ENCODE peak calls at places on chromosomes 11 and 22, in seven cellular contexts. One of them, this sample, is unnamed.

GRCh38 chr11:102791271-102792036 is 6.5 kb downstream of the MMP1 start:
- DNase-seq in HCT116: no peak
- DNase-seq in GM12878: no peak
- DNase-seq in HepG2: no peak
- DNase-seq in K562: no peak
- DNase-seq in SK-N-SH: no peak
- DNase-seq in H1: no peak
- DNase-seq in this sample: no peak

GRCh38 chr11:111469200-111469599 is 43.0 kb downstream of the BTG4 start:
- DNase-seq in HCT116: no peak
- DNase-seq in GM12878: no peak
- DNase-seq in HepG2: no peak
- DNase-seq in K562: no peak
- DNase-seq in SK-N-SH: no peak
- DNase-seq in H1: no peak
- DNase-seq in this sample: no peak

GRCh38 chr11:128603752-128604472 is 16.6 kb upstream of the ETS1 start:
- DNase-seq in HCT116: no peak
- DNase-seq in GM12878: peak; percentile 44
- DNase-seq in HepG2: no peak
- DNase-seq in K562: no peak
- DNase-seq in SK-N-SH: no peak
- DNase-seq in H1: no peak
- DNase-seq in this sample: no peak

GRCh38 chr22:26172389-26172990 is 3.2 kb downstream of the SEZ6L start:
- DNase-seq in HCT116: peak; percentile 24
- DNase-seq in GM12878: no peak
- DNase-seq in HepG2: peak; percentile 53
- DNase-seq in K562: peak; percentile 40
- DNase-seq in SK-N-SH: peak; percentile 61
- DNase-seq in H1: no peak
- DNase-seq in this sample: peak; percentile 26

GRCh38 chr11:43579171-43579918 is 101.2 kb upstream of the HSD17B12 start:
- DNase-seq in HCT116: no peak
- DNase-seq in GM12878: no peak
- DNase-seq in HepG2: no peak
- DNase-seq in K562: peak; percentile 57
- DNase-seq in SK-N-SH: peak; percentile 78
- DNase-seq in H1: no peak
- DNase-seq in this sample: peak; percentile 59

GRCh38 chr11:10648896-10649295 is 44.7 kb downstream of the IRAG1 start:
- DNase-seq in HCT116: no peak
- DNase-seq in GM12878: no peak
- DNase-seq in HepG2: no peak
- DNase-seq in K562: no peak
- DNase-seq in SK-N-SH: no peak
- DNase-seq in H1: no peak
- DNase-seq in this sample: no peak

GRCh38 chr11:92501346-92501745 is 276.7 kb downstream of the FAT3 start:
- DNase-seq in HCT116: no peak
- DNase-seq in GM12878: no peak
- DNase-seq in HepG2: no peak
- DNase-seq in K562: no peak
- DNase-seq in SK-N-SH: no peak
- DNase-seq in H1: no peak
- DNase-seq in this sample: no peak

GRCh38 chr22:43858156-43858895 is 4.0 kb downstream of the SULT4A1 start:
- DNase-seq in HCT116: no peak
- DNase-seq in GM12878: no peak
- DNase-seq in HepG2: no peak
- DNase-seq in K562: no peak
- DNase-seq in SK-N-SH: no peak
- DNase-seq in H1: no peak
- DNase-seq in this sample: no peak

GRCh38 chr11:10305964-10306918 is 1.4 kb downstream of the ADM start:
- DNase-seq in HCT116: no peak
- DNase-seq in GM12878: no peak
- DNase-seq in HepG2: no peak
- DNase-seq in K562: no peak
- DNase-seq in SK-N-SH: peak; percentile 64
- DNase-seq in H1: no peak
- DNase-seq in this sample: no peak

GRCh38 chr11:24900960-24901549 is 404.2 kb downstream of the LUZP2 start:
- DNase-seq in HCT116: no peak
- DNase-seq in GM12878: no peak
- DNase-seq in HepG2: no peak
- DNase-seq in K562: no peak
- DNase-seq in SK-N-SH: no peak
- DNase-seq in H1: no peak
- DNase-seq in this sample: no peak

GRCh38 chr11:73321342-73322110 is 13.4 kb downstream of the ARHGEF17 start:
- DNase-seq in HCT116: no peak
- DNase-seq in GM12878: no peak
- DNase-seq in HepG2: no peak
- DNase-seq in K562: no peak
- DNase-seq in SK-N-SH: peak; percentile 89
- DNase-seq in H1: no peak
- DNase-seq in this sample: no peak

GRCh38 chr11:66659785-66660184 is 17.9 kb downstream of the RBM4B start:
- DNase-seq in HCT116: no peak
- DNase-seq in GM12878: no peak
- DNase-seq in HepG2: no peak
- DNase-seq in K562: peak; percentile 49
- DNase-seq in SK-N-SH: no peak
- DNase-seq in H1: no peak
- DNase-seq in this sample: no peak

GRCh38 chr11:9249252-9249651 is 15.9 kb downstream of the DENND5A start:
- DNase-seq in HCT116: no peak
- DNase-seq in GM12878: no peak
- DNase-seq in HepG2: no peak
- DNase-seq in K562: no peak
- DNase-seq in SK-N-SH: no peak
- DNase-seq in H1: no peak
- DNase-seq in this sample: no peak

GRCh38 chr11:3905080-3905953 is 49.9 kb downstream of the STIM1 start:
- DNase-seq in HCT116: peak; percentile 34
- DNase-seq in GM12878: no peak
- DNase-seq in HepG2: peak; percentile 98
- DNase-seq in K562: peak; percentile 51
- DNase-seq in SK-N-SH: no peak
- DNase-seq in H1: no peak
- DNase-seq in this sample: peak; percentile 47

GRCh38 chr22:41857160-41857859 is 24.4 kb downstream of the SREBF2 start:
- DNase-seq in HCT116: peak; percentile 65
- DNase-seq in GM12878: peak; percentile 46
- DNase-seq in HepG2: peak; percentile 38
- DNase-seq in K562: peak; percentile 79
- DNase-seq in SK-N-SH: peak; percentile 46
- DNase-seq in H1: peak; percentile 43
- DNase-seq in this sample: no peak

GRCh38 chr11:34610324-34611041 is 10.4 kb upstream of the EHF start:
- DNase-seq in HCT116: no peak
- DNase-seq in GM12878: no peak
- DNase-seq in HepG2: no peak
- DNase-seq in K562: no peak
- DNase-seq in SK-N-SH: no peak
- DNase-seq in H1: no peak
- DNase-seq in this sample: peak; percentile 60

GRCh38 chr22:33770723-33771122 is 149.6 kb downstream of the LARGE1 start:
- DNase-seq in HCT116: no peak
- DNase-seq in GM12878: no peak
- DNase-seq in HepG2: no peak
- DNase-seq in K562: no peak
- DNase-seq in SK-N-SH: no peak
- DNase-seq in H1: no peak
- DNase-seq in this sample: no peak

GRCh38 chr11:58919561-58919960 is 19.7 kb upstream of the GLYATL1 start:
- DNase-seq in HCT116: no peak
- DNase-seq in GM12878: no peak
- DNase-seq in HepG2: no peak
- DNase-seq in K562: no peak
- DNase-seq in SK-N-SH: no peak
- DNase-seq in H1: no peak
- DNase-seq in this sample: no peak

GRCh38 chr11:12677131-12677530 is 2.9 kb downstream of the TEAD1 start:
- DNase-seq in HCT116: no peak
- DNase-seq in GM12878: no peak
- DNase-seq in HepG2: no peak
- DNase-seq in K562: no peak
- DNase-seq in SK-N-SH: peak; percentile 57
- DNase-seq in H1: no peak
- DNase-seq in this sample: no peak

DNA sequence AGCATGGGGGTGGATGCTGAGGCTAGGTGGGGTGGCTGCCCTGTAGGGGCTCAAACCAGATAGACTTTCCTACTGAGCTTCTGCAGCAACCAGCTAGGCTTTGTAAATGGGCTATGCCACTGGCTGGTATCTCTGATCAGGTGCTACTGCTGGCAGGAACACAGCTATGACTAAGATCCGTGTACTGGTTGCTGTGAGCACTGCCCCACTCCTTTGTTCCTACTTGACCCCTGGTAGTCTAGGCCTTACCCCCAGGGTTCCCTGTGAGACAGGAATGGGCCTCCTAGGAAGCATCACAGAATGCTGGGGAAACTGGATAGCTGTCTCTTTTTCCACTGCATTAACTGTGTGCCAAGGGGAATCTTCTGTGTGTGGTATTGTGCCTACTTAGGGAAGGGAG is 58.4 kb upstream of the GAB2 start:
- DNase-seq in HCT116: no peak
- DNase-seq in GM12878: no peak
- DNase-seq in HepG2: no peak
- DNase-seq in K562: no peak
- DNase-seq in SK-N-SH: no peak
- DNase-seq in H1: no peak
- DNase-seq in this sample: peak; percentile 13
- TF ChIP-seq JUND in HCT116: no peak
- TF ChIP-seq JUND in GM12878: no peak
- TF ChIP-seq JUND in HepG2: no peak
- TF ChIP-seq JUND in K562: no peak
- TF ChIP-seq JUND in SK-N-SH: no peak
- TF ChIP-seq JUND in H1: no peak
- TF ChIP-seq JUND in this sample: no peak

GRCh38 chr11:47507868-47508594 is 44.9 kb downstream of the CELF1 start:
- DNase-seq in HCT116: no peak
- DNase-seq in GM12878: no peak
- DNase-seq in HepG2: no peak
- DNase-seq in K562: no peak
- DNase-seq in SK-N-SH: no peak
- DNase-seq in H1: no peak
- DNase-seq in this sample: no peak

GRCh38 chr11:47504910-47505309 is 48.0 kb downstream of the CELF1 start:
- DNase-seq in HCT116: no peak
- DNase-seq in GM12878: no peak
- DNase-seq in HepG2: no peak
- DNase-seq in K562: no peak
- DNase-seq in SK-N-SH: no peak
- DNase-seq in H1: no peak
- DNase-seq in this sample: no peak

GRCh38 chr11:47507016-47507631 is 45.8 kb downstream of the CELF1 start:
- DNase-seq in HCT116: no peak
- DNase-seq in GM12878: peak; percentile 50
- DNase-seq in HepG2: no peak
- DNase-seq in K562: no peak
- DNase-seq in SK-N-SH: no peak
- DNase-seq in H1: no peak
- DNase-seq in this sample: no peak

GRCh38 chr11:47508595-47509555 is 44.1 kb downstream of the CELF1 start:
- DNase-seq in HCT116: no peak
- DNase-seq in GM12878: no peak
- DNase-seq in HepG2: no peak
- DNase-seq in K562: no peak
- DNase-seq in SK-N-SH: no peak
- DNase-seq in H1: no peak
- DNase-seq in this sample: no peak

GRCh38 chr11:47506363-47506762 is 46.6 kb downstream of the CELF1 start:
- DNase-seq in HCT116: no peak
- DNase-seq in GM12878: no peak
- DNase-seq in HepG2: no peak
- DNase-seq in K562: no peak
- DNase-seq in SK-N-SH: no peak
- DNase-seq in H1: no peak
- DNase-seq in this sample: no peak
- TF ChIP-seq JUND in HCT116: no peak
- TF ChIP-seq JUND in GM12878: no peak
- TF ChIP-seq JUND in HepG2: no peak
- TF ChIP-seq JUND in K562: no peak
- TF ChIP-seq JUND in SK-N-SH: no peak
- TF ChIP-seq JUND in H1: no peak
- TF ChIP-seq JUND in this sample: no peak

DNA sequence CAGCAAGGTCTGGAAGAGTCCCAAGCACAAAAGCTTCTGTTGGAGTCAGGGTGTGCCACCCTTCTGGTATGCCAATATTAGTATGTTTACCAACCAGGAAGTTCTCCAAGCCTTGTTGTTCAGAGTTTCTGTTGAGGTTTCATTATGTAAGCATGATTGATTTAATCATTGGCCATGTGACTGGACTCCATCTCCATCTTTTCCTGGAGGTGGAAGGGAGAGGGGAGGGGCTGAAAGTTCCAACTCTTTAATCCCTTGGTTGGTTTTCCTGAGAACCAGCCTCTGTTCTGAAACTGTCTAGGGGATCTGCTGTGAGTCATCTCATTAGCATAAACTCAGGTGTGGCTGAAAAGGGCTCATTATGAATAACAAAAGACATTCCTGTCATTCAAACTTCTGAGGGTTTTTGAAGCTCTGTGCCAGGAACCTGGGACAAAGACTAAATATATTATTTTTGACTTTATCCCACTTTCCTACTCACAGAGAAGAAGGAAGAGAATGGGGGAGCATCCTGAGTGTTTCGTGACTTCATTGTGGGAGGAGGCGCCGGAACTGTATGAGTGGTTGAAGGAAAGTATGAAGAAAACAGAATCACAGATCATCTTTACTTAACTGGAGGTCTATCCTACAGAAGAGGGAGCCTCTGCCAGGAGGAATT is 138.2 kb downstream of the NECTIN1 start:
- DNase-seq in HCT116: no peak
- DNase-seq in GM12878: no peak
- DNase-seq in HepG2: no peak
- DNase-seq in K562: no peak
- DNase-seq in SK-N-SH: no peak
- DNase-seq in H1: no peak
- DNase-seq in this sample: peak; percentile 49
- TF ChIP-seq JUND in HCT116: no peak
- TF ChIP-seq JUND in GM12878: no peak
- TF ChIP-seq JUND in HepG2: no peak
- TF ChIP-seq JUND in K562: peak; percentile 65
- TF ChIP-seq JUND in SK-N-SH: no peak
- TF ChIP-seq JUND in H1: peak; percentile 91
- TF ChIP-seq JUND in this sample: peak; percentile 68

DNA sequence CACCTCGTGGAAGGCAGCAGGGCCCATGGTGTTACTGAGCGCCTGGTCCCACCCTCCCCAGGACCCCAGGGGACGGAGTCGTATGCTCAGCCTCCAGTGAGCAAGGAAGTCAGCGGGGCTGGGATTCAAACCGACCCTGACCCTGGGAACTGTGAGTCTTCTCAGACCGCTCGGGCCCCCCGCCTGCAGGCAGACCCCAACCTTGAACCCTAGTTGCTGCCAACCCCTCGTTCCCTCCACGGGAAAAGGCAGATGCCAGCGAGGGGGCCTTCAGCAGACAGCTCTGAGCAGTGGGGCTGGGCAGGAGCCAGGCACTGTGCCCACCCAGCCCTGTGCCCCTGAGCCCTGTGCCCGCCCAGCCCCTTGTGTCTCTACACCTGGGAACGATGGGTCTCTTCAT is 6.4 kb downstream of the SLC16A8 start:
- DNase-seq in HCT116: no peak
- DNase-seq in GM12878: no peak
- DNase-seq in HepG2: no peak
- DNase-seq in K562: no peak
- DNase-seq in SK-N-SH: no peak
- DNase-seq in H1: no peak
- DNase-seq in this sample: no peak
- TF ChIP-seq JUND in HCT116: no peak
- TF ChIP-seq JUND in GM12878: no peak
- TF ChIP-seq JUND in HepG2: no peak
- TF ChIP-seq JUND in K562: no peak
- TF ChIP-seq JUND in SK-N-SH: no peak
- TF ChIP-seq JUND in H1: no peak
- TF ChIP-seq JUND in this sample: no peak